ENCODE peak calls at places on chromosome 18, in four cellular contexts. One of them, this sample, is unnamed.

GRCh38 chr18:49618741-49619392 is 57.0 kb downstream of the LIPG start:
- DNase-seq in stimulated activated CD4-positive, alpha-beta T cell treated with anti-CD3 and anti-CD28 coated beads, Interleukin-1b, Interleukin-23, amount 100 ng/mL, for 1 hour: no peak
- DNase-seq in CD4-positive, alpha-beta T cell: no peak
- DNase-seq in progenitor cell of endocrine pancreas: no peak
- DNase-seq in this sample: no peak

GRCh38 chr18:74994502-74995403 is 214.2 kb downstream of the PTGR3 start:
- DNase-seq in CD4-positive, alpha-beta T cell: no peak
- DNase-seq in stimulated activated CD4-positive, alpha-beta T cell treated with anti-CD3 and anti-CD28 coated beads, Interleukin-1b, Interleukin-23, amount 100 ng/mL, for 1 hour: no peak
- DNase-seq in progenitor cell of endocrine pancreas: no peak
- DNase-seq in this sample: no peak

GRCh38 chr18:11391636-11392035 is 217.8 kb upstream of the SLC35G4 start:
- DNase-seq in stimulated activated CD4-positive, alpha-beta T cell treated with anti-CD3 and anti-CD28 coated beads, Interleukin-1b, Interleukin-23, amount 100 ng/mL, for 1 hour: no peak
- DNase-seq in progenitor cell of endocrine pancreas: no peak
- DNase-seq in CD4-positive, alpha-beta T cell: no peak
- DNase-seq in this sample: no peak

GRCh38 chr18:50726960-50727589 is 92.7 kb downstream of the MRO start:
- DNase-seq in CD4-positive, alpha-beta T cell: no peak
- DNase-seq in progenitor cell of endocrine pancreas: no peak
- DNase-seq in stimulated activated CD4-positive, alpha-beta T cell treated with anti-CD3 and anti-CD28 coated beads, Interleukin-1b, Interleukin-23, amount 100 ng/mL, for 1 hour: no peak
- DNase-seq in this sample: no peak

GRCh38 chr18:34339155-34339554 is 114.4 kb upstream of the NOL4 start:
- DNase-seq in stimulated activated CD4-positive, alpha-beta T cell treated with anti-CD3 and anti-CD28 coated beads, Interleukin-1b, Interleukin-23, amount 100 ng/mL, for 1 hour: no peak
- DNase-seq in CD4-positive, alpha-beta T cell: no peak
- DNase-seq in progenitor cell of endocrine pancreas: no peak
- DNase-seq in this sample: no peak

GRCh38 chr18:31740180-31740579 is 20.5 kb downstream of the SLC25A52 start:
- DNase-seq in CD4-positive, alpha-beta T cell: no peak
- DNase-seq in progenitor cell of endocrine pancreas: no peak
- DNase-seq in stimulated activated CD4-positive, alpha-beta T cell treated with anti-CD3 and anti-CD28 coated beads, Interleukin-1b, Interleukin-23, amount 100 ng/mL, for 1 hour: no peak
- DNase-seq in this sample: no peak

GRCh38 chr18:35524236-35524635 is 26.5 kb upstream of the INO80C start:
- DNase-seq in CD4-positive, alpha-beta T cell: no peak
- DNase-seq in stimulated activated CD4-positive, alpha-beta T cell treated with anti-CD3 and anti-CD28 coated beads, Interleukin-1b, Interleukin-23, amount 100 ng/mL, for 1 hour: no peak
- DNase-seq in progenitor cell of endocrine pancreas: no peak
- DNase-seq in this sample: no peak

GRCh38 chr18:25853716-25854465 is 236.5 kb downstream of the SS18 start:
- DNase-seq in stimulated activated CD4-positive, alpha-beta T cell treated with anti-CD3 and anti-CD28 coated beads, Interleukin-1b, Interleukin-23, amount 100 ng/mL, for 1 hour: no peak
- DNase-seq in progenitor cell of endocrine pancreas: no peak
- DNase-seq in CD4-positive, alpha-beta T cell: no peak
- DNase-seq in this sample: no peak

GRCh38 chr18:34651586-34652369 is 58.3 kb upstream of the DTNA start:
- DNase-seq in stimulated activated CD4-positive, alpha-beta T cell treated with anti-CD3 and anti-CD28 coated beads, Interleukin-1b, Interleukin-23, amount 100 ng/mL, for 1 hour: no peak
- DNase-seq in CD4-positive, alpha-beta T cell: no peak
- DNase-seq in progenitor cell of endocrine pancreas: no peak
- DNase-seq in this sample: no peak

GRCh38 chr18:55138401-55138800 is 179.1 kb upstream of the CCDC68 start:
- DNase-seq in stimulated activated CD4-positive, alpha-beta T cell treated with anti-CD3 and anti-CD28 coated beads, Interleukin-1b, Interleukin-23, amount 100 ng/mL, for 1 hour: no peak
- DNase-seq in progenitor cell of endocrine pancreas: no peak
- DNase-seq in CD4-positive, alpha-beta T cell: no peak
- DNase-seq in this sample: no peak

GRCh38 chr18:36769611-36770314 is 59.0 kb downstream of the TPGS2 start:
- DNase-seq in progenitor cell of endocrine pancreas: no peak
- DNase-seq in stimulated activated CD4-positive, alpha-beta T cell treated with anti-CD3 and anti-CD28 coated beads, Interleukin-1b, Interleukin-23, amount 100 ng/mL, for 1 hour: no peak
- DNase-seq in CD4-positive, alpha-beta T cell: no peak
- DNase-seq in this sample: peak; percentile 90

GRCh38 chr18:40006553-40007073 is 1948.4 kb upstream of the PIK3C3 start:
- DNase-seq in stimulated activated CD4-positive, alpha-beta T cell treated with anti-CD3 and anti-CD28 coated beads, Interleukin-1b, Interleukin-23, amount 100 ng/mL, for 1 hour: no peak
- DNase-seq in CD4-positive, alpha-beta T cell: no peak
- DNase-seq in progenitor cell of endocrine pancreas: no peak
- DNase-seq in this sample: no peak

GRCh38 chr18:12283256-12283655 is 24.8 kb upstream of the TUBB6 start:
- DNase-seq in CD4-positive, alpha-beta T cell: no peak
- DNase-seq in progenitor cell of endocrine pancreas: no peak
- DNase-seq in stimulated activated CD4-positive, alpha-beta T cell treated with anti-CD3 and anti-CD28 coated beads, Interleukin-1b, Interleukin-23, amount 100 ng/mL, for 1 hour: no peak
- DNase-seq in this sample: no peak

GRCh38 chr18:61948842-61949438 is 56.1 kb upstream of the RNF152 start:
- DNase-seq in stimulated activated CD4-positive, alpha-beta T cell treated with anti-CD3 and anti-CD28 coated beads, Interleukin-1b, Interleukin-23, amount 100 ng/mL, for 1 hour: no peak
- DNase-seq in progenitor cell of endocrine pancreas: no peak
- DNase-seq in CD4-positive, alpha-beta T cell: no peak
- DNase-seq in this sample: no peak

GRCh38 chr18:36043153-36043552 is 24.2 kb downstream of the RPRD1A start:
- DNase-seq in progenitor cell of endocrine pancreas: no peak
- DNase-seq in CD4-positive, alpha-beta T cell: no peak
- DNase-seq in stimulated activated CD4-positive, alpha-beta T cell treated with anti-CD3 and anti-CD28 coated beads, Interleukin-1b, Interleukin-23, amount 100 ng/mL, for 1 hour: no peak
- DNase-seq in this sample: no peak

GRCh38 chr18:36364911-36365624 is 67.6 kb downstream of the FHOD3 start:
- DNase-seq in progenitor cell of endocrine pancreas: no peak
- DNase-seq in stimulated activated CD4-positive, alpha-beta T cell treated with anti-CD3 and anti-CD28 coated beads, Interleukin-1b, Interleukin-23, amount 100 ng/mL, for 1 hour: no peak
- DNase-seq in CD4-positive, alpha-beta T cell: no peak
- DNase-seq in this sample: no peak

GRCh38 chr18:3624818-3625716 is 175.1 kb downstream of the TGIF1 start:
- DNase-seq in progenitor cell of endocrine pancreas: no peak
- DNase-seq in CD4-positive, alpha-beta T cell: no peak
- DNase-seq in stimulated activated CD4-positive, alpha-beta T cell treated with anti-CD3 and anti-CD28 coated beads, Interleukin-1b, Interleukin-23, amount 100 ng/mL, for 1 hour: peak; percentile 4
- DNase-seq in this sample: no peak

GRCh38 chr18:54147439-54147838 is 77.0 kb downstream of the MBD2 start:
- DNase-seq in progenitor cell of endocrine pancreas: no peak
- DNase-seq in CD4-positive, alpha-beta T cell: no peak
- DNase-seq in stimulated activated CD4-positive, alpha-beta T cell treated with anti-CD3 and anti-CD28 coated beads, Interleukin-1b, Interleukin-23, amount 100 ng/mL, for 1 hour: no peak
- DNase-seq in this sample: no peak

GRCh38 chr18:50250935-50251334 is 15.4 kb downstream of the CFAP53 start:
- DNase-seq in stimulated activated CD4-positive, alpha-beta T cell treated with anti-CD3 and anti-CD28 coated beads, Interleukin-1b, Interleukin-23, amount 100 ng/mL, for 1 hour: no peak
- DNase-seq in progenitor cell of endocrine pancreas: no peak
- DNase-seq in CD4-positive, alpha-beta T cell: no peak
- DNase-seq in this sample: no peak

GRCh38 chr18:76410660-76411417 is 84.2 kb downstream of the ZNF516 start:
- DNase-seq in CD4-positive, alpha-beta T cell: no peak
- DNase-seq in stimulated activated CD4-positive, alpha-beta T cell treated with anti-CD3 and anti-CD28 coated beads, Interleukin-1b, Interleukin-23, amount 100 ng/mL, for 1 hour: no peak
- DNase-seq in progenitor cell of endocrine pancreas: no peak
- DNase-seq in this sample: no peak

GRCh38 chr18:61731169-61731568 is 161.6 kb downstream of the RNF152 start:
- DNase-seq in stimulated activated CD4-positive, alpha-beta T cell treated with anti-CD3 and anti-CD28 coated beads, Interleukin-1b, Interleukin-23, amount 100 ng/mL, for 1 hour: no peak
- DNase-seq in progenitor cell of endocrine pancreas: no peak
- DNase-seq in CD4-positive, alpha-beta T cell: no peak
- DNase-seq in this sample: no peak

GRCh38 chr18:53991202-53991601 is 233.3 kb downstream of the MBD2 start:
- DNase-seq in stimulated activated CD4-positive, alpha-beta T cell treated with anti-CD3 and anti-CD28 coated beads, Interleukin-1b, Interleukin-23, amount 100 ng/mL, for 1 hour: no peak
- DNase-seq in progenitor cell of endocrine pancreas: no peak
- DNase-seq in CD4-positive, alpha-beta T cell: no peak
- DNase-seq in this sample: no peak

GRCh38 chr18:74784791-74785190 is 187.1 kb downstream of the ZNF407 start:
- DNase-seq in stimulated activated CD4-positive, alpha-beta T cell treated with anti-CD3 and anti-CD28 coated beads, Interleukin-1b, Interleukin-23, amount 100 ng/mL, for 1 hour: no peak
- DNase-seq in progenitor cell of endocrine pancreas: no peak
- DNase-seq in CD4-positive, alpha-beta T cell: no peak
- DNase-seq in this sample: no peak

GRCh38 chr18:44715841-44716240 is 35.2 kb downstream of the SETBP1 start:
- DNase-seq in progenitor cell of endocrine pancreas: no peak
- DNase-seq in stimulated activated CD4-positive, alpha-beta T cell treated with anti-CD3 and anti-CD28 coated beads, Interleukin-1b, Interleukin-23, amount 100 ng/mL, for 1 hour: no peak
- DNase-seq in CD4-positive, alpha-beta T cell: no peak
- DNase-seq in this sample: no peak

GRCh38 chr18:70469916-70470315 is 181.1 kb downstream of the SOCS6 start:
- DNase-seq in CD4-positive, alpha-beta T cell: no peak
- DNase-seq in progenitor cell of endocrine pancreas: no peak
- DNase-seq in stimulated activated CD4-positive, alpha-beta T cell treated with anti-CD3 and anti-CD28 coated beads, Interleukin-1b, Interleukin-23, amount 100 ng/mL, for 1 hour: no peak
- DNase-seq in this sample: no peak

GRCh38 chr18:58268849-58269248 is 224.8 kb downstream of the NEDD4L start:
- DNase-seq in progenitor cell of endocrine pancreas: no peak
- DNase-seq in CD4-positive, alpha-beta T cell: no peak
- DNase-seq in stimulated activated CD4-positive, alpha-beta T cell treated with anti-CD3 and anti-CD28 coated beads, Interleukin-1b, Interleukin-23, amount 100 ng/mL, for 1 hour: no peak
- DNase-seq in this sample: no peak

GRCh38 chr18:74281011-74281638 is 10.6 kb downstream of the CYB5A start:
- DNase-seq in stimulated activated CD4-positive, alpha-beta T cell treated with anti-CD3 and anti-CD28 coated beads, Interleukin-1b, Interleukin-23, amount 100 ng/mL, for 1 hour: no peak
- DNase-seq in CD4-positive, alpha-beta T cell: no peak
- DNase-seq in progenitor cell of endocrine pancreas: no peak
- DNase-seq in this sample: no peak

GRCh38 chr18:10353791-10354190 is 100.6 kb upstream of the APCDD1 start:
- DNase-seq in progenitor cell of endocrine pancreas: no peak
- DNase-seq in stimulated activated CD4-positive, alpha-beta T cell treated with anti-CD3 and anti-CD28 coated beads, Interleukin-1b, Interleukin-23, amount 100 ng/mL, for 1 hour: no peak
- DNase-seq in CD4-positive, alpha-beta T cell: no peak
- DNase-seq in this sample: no peak